ENCODE peak calls at places on chromosomes 7 and 10, in nine cellular contexts. One of them, this sample, is unnamed.

GRCh38 chr7:34727464-34727995 is 69.5 kb downstream of the NPSR1 start:
- DNase-seq in body of pancreas: no peak
- DNase-seq in HL-60: no peak
- DNase-seq in spleen: no peak
- DNase-seq in transverse colon: no peak
- DNase-seq in mesenchymal stem cell: no peak
- DNase-seq in dorsolateral prefrontal cortex: no peak
- DNase-seq in PC-9: no peak
- DNase-seq in sigmoid colon: no peak
- DNase-seq in this sample: no peak

GRCh38 chr10:75245354-75246001 is 9.7 kb upstream of the COMTD1 start:
- DNase-seq in body of pancreas: no peak
- DNase-seq in HL-60: no peak
- DNase-seq in spleen: no peak
- DNase-seq in transverse colon: peak; percentile 83
- DNase-seq in mesenchymal stem cell: no peak
- DNase-seq in dorsolateral prefrontal cortex: no peak
- DNase-seq in PC-9: peak; percentile 87
- DNase-seq in sigmoid colon: peak; percentile 35
- DNase-seq in this sample: no peak

GRCh38 chr7:150983893-150984368 is 5.8 kb upstream of the KCNH2 start:
- DNase-seq in body of pancreas: peak; percentile 51
- DNase-seq in HL-60: no peak
- DNase-seq in spleen: no peak
- DNase-seq in transverse colon: no peak
- DNase-seq in mesenchymal stem cell: peak; percentile 47
- DNase-seq in dorsolateral prefrontal cortex: no peak
- DNase-seq in PC-9: no peak
- DNase-seq in sigmoid colon: no peak
- DNase-seq in this sample: no peak

GRCh38 chr7:17331891-17332501 is 33.5 kb downstream of the AHR start:
- DNase-seq in body of pancreas: no peak
- DNase-seq in HL-60: no peak
- DNase-seq in spleen: no peak
- DNase-seq in transverse colon: no peak
- DNase-seq in mesenchymal stem cell: no peak
- DNase-seq in dorsolateral prefrontal cortex: no peak
- DNase-seq in PC-9: no peak
- DNase-seq in sigmoid colon: no peak
- DNase-seq in this sample: no peak

GRCh38 chr7:23597908-23598224 is 684 bp downstream of the CCDC126 start:
- DNase-seq in body of pancreas: no peak
- DNase-seq in HL-60: peak; percentile 21
- DNase-seq in spleen: no peak
- DNase-seq in transverse colon: no peak
- DNase-seq in mesenchymal stem cell: no peak
- DNase-seq in dorsolateral prefrontal cortex: no peak
- DNase-seq in PC-9: no peak
- DNase-seq in sigmoid colon: no peak
- DNase-seq in this sample: no peak

GRCh38 chr7:156527458-156527890 is 113.1 kb upstream of the RNF32 start:
- DNase-seq in body of pancreas: peak; percentile 44
- DNase-seq in HL-60: no peak
- DNase-seq in spleen: no peak
- DNase-seq in transverse colon: peak; percentile 56
- DNase-seq in mesenchymal stem cell: no peak
- DNase-seq in dorsolateral prefrontal cortex: no peak
- DNase-seq in PC-9: no peak
- DNase-seq in sigmoid colon: no peak
- DNase-seq in this sample: no peak

GRCh38 chr7:110065112-110065511 is 1025.8 kb upstream of the LRRN3 start:
- DNase-seq in body of pancreas: no peak
- DNase-seq in HL-60: no peak
- DNase-seq in spleen: no peak
- DNase-seq in transverse colon: no peak
- DNase-seq in mesenchymal stem cell: no peak
- DNase-seq in dorsolateral prefrontal cortex: no peak
- DNase-seq in PC-9: no peak
- DNase-seq in sigmoid colon: no peak
- DNase-seq in this sample: no peak

GRCh38 chr10:30645340-30645827 is 15.8 kb upstream of the LYZL2 start:
- DNase-seq in body of pancreas: no peak
- DNase-seq in HL-60: no peak
- DNase-seq in spleen: no peak
- DNase-seq in transverse colon: no peak
- DNase-seq in mesenchymal stem cell: peak; percentile 59
- DNase-seq in dorsolateral prefrontal cortex: no peak
- DNase-seq in PC-9: no peak
- DNase-seq in sigmoid colon: peak; percentile 74
- DNase-seq in this sample: no peak

GRCh38 chr7:30977896-30978564 is 14.3 kb downstream of the GHRHR start:
- DNase-seq in body of pancreas: peak; percentile 83
- DNase-seq in HL-60: peak; percentile 26
- DNase-seq in spleen: no peak
- DNase-seq in transverse colon: peak; percentile 72
- DNase-seq in mesenchymal stem cell: peak; percentile 15
- DNase-seq in dorsolateral prefrontal cortex: no peak
- DNase-seq in PC-9: peak; percentile 67
- DNase-seq in sigmoid colon: peak; percentile 53
- DNase-seq in this sample: no peak

GRCh38 chr7:132145466-132145865 is 430.8 kb downstream of the PLXNA4 start:
- DNase-seq in body of pancreas: no peak
- DNase-seq in HL-60: no peak
- DNase-seq in spleen: no peak
- DNase-seq in transverse colon: no peak
- DNase-seq in mesenchymal stem cell: peak; percentile 31
- DNase-seq in dorsolateral prefrontal cortex: peak; percentile 49
- DNase-seq in PC-9: peak; percentile 75
- DNase-seq in sigmoid colon: no peak
- DNase-seq in this sample: no peak

GRCh38 chr10:126387931-126388911 is at the start of gene ADAM12:
- DNase-seq in body of pancreas: peak; percentile 39
- DNase-seq in HL-60: no peak
- DNase-seq in spleen: no peak
- DNase-seq in transverse colon: peak; percentile 21
- DNase-seq in mesenchymal stem cell: peak; percentile 71
- DNase-seq in dorsolateral prefrontal cortex: peak; percentile 39
- DNase-seq in PC-9: peak; percentile 35
- DNase-seq in sigmoid colon: peak; percentile 80
- DNase-seq in this sample: no peak
- H3K4me3 ChIP-seq in body of pancreas: no peak within 1 kb of the TSS
- H3K4me3 ChIP-seq in HL-60: no peak within 1 kb of the TSS
- H3K4me3 ChIP-seq in spleen: peak within 1 kb of the TSS; percentile 40
- H3K4me3 ChIP-seq in transverse colon: peak within 1 kb of the TSS; percentile 38
- H3K4me3 ChIP-seq in mesenchymal stem cell: peak within 1 kb of the TSS; percentile 84
- H3K4me3 ChIP-seq in dorsolateral prefrontal cortex: peak within 1 kb of the TSS; percentile 74
- H3K4me3 ChIP-seq in PC-9: peak within 1 kb of the TSS; percentile 78
- H3K4me3 ChIP-seq in sigmoid colon: peak within 1 kb of the TSS; percentile 21
- H3K4me3 ChIP-seq in this sample: peak within 1 kb of the TSS; percentile 65

GRCh38 chr7:103856929-103857328 is 132.5 kb downstream of the RELN start:
- DNase-seq in body of pancreas: no peak
- DNase-seq in HL-60: no peak
- DNase-seq in spleen: no peak
- DNase-seq in transverse colon: no peak
- DNase-seq in mesenchymal stem cell: no peak
- DNase-seq in dorsolateral prefrontal cortex: no peak
- DNase-seq in PC-9: no peak
- DNase-seq in sigmoid colon: no peak
- DNase-seq in this sample: no peak
- H3K27me3 ChIP-seq in body of pancreas: no peaks in the 10 kb centered on the region
- H3K27me3 ChIP-seq in HL-60: no peaks in the 10 kb centered on the region
- H3K27me3 ChIP-seq in spleen: no peaks in the 10 kb centered on the region
- H3K27me3 ChIP-seq in transverse colon: no peaks in the 10 kb centered on the region
- H3K27me3 ChIP-seq in mesenchymal stem cell: no peaks in the 10 kb centered on the region
- H3K27me3 ChIP-seq in dorsolateral prefrontal cortex: no peaks in the 10 kb centered on the region
- H3K27me3 ChIP-seq in PC-9: no peaks in the 10 kb centered on the region
- H3K27me3 ChIP-seq in sigmoid colon: no peaks in the 10 kb centered on the region
- H3K27me3 ChIP-seq in this sample: no peaks in the 10 kb centered on the region

DNA sequence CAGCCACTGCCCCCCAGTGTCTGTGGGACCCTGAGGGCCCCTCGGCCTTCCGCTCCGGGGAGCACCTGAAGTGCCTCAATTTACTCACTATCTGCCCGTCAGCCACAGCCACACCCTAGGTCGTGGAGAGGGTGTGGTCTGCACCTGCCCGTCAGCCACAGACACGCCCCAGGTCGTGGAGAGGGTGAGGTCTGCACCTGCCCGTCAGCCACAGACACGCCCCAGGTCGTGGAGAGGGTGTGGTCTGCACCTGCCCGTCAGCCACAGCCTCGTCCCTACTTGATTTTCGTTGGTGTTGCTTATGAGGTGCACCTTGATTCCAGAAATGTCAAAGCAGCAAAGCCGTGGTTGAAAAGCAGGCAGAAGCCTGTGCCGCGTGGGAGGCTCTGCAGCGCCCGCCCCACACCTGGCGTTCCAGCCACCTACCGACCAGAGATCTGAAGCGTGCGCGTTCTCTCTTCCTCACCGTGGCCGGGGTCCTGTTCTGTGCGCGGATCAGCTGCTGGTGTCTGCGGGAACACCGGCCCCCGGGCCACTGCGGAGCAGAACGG is 101.6 kb downstream of the DYNC2I1 start:
- DNase-seq in body of pancreas: peak; percentile 91
- DNase-seq in HL-60: no peak
- DNase-seq in spleen: no peak
- DNase-seq in transverse colon: peak; percentile 95
- DNase-seq in mesenchymal stem cell: no peak
- DNase-seq in dorsolateral prefrontal cortex: no peak
- DNase-seq in PC-9: peak; percentile 85
- DNase-seq in sigmoid colon: no peak
- DNase-seq in this sample: no peak
- H3K4me3 ChIP-seq in body of pancreas: no peak overlapping the region
- H3K4me3 ChIP-seq in HL-60: no peak overlapping the region
- H3K4me3 ChIP-seq in spleen: peak overlapping the region; percentile 27
- H3K4me3 ChIP-seq in transverse colon: no peak overlapping the region
- H3K4me3 ChIP-seq in mesenchymal stem cell: no peak overlapping the region
- H3K4me3 ChIP-seq in dorsolateral prefrontal cortex: peak overlapping the region; percentile 55
- H3K4me3 ChIP-seq in PC-9: peak overlapping the region; percentile 16
- H3K4me3 ChIP-seq in sigmoid colon: no peak overlapping the region
- H3K4me3 ChIP-seq in this sample: no peak overlapping the region

DNA sequence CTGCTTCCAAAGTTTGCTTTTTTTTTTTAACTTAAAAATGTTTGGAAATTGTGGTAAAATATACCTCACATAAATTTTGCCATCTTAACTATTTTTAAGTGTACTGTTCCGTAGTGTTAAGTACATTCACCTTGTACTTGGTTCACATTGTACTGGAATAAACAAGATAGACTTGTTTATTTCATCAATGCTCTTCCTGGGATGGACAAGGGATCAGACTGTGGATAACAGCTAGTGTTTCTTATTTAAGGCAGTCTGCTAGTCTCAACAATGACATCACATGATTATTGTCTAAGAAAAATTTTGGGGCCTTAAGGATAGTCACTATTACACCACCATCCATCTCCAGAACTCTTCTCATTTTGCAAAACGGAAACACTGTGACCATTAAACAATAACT is 305.4 kb downstream of the FRMD4A start:
- DNase-seq in body of pancreas: no peak
- DNase-seq in HL-60: no peak
- DNase-seq in spleen: no peak
- DNase-seq in transverse colon: no peak
- DNase-seq in mesenchymal stem cell: no peak
- DNase-seq in dorsolateral prefrontal cortex: no peak
- DNase-seq in PC-9: no peak
- DNase-seq in sigmoid colon: no peak
- DNase-seq in this sample: no peak
- H3K27me3 ChIP-seq in body of pancreas: no peaks in the 10 kb centered on the region
- H3K27me3 ChIP-seq in HL-60: no peaks in the 10 kb centered on the region
- H3K27me3 ChIP-seq in spleen: no peaks in the 10 kb centered on the region
- H3K27me3 ChIP-seq in transverse colon: no peaks in the 10 kb centered on the region
- H3K27me3 ChIP-seq in mesenchymal stem cell: peaks cover 3% of the 10 kb centered on the region
- H3K27me3 ChIP-seq in dorsolateral prefrontal cortex: no peaks in the 10 kb centered on the region
- H3K27me3 ChIP-seq in PC-9: no peaks in the 10 kb centered on the region
- H3K27me3 ChIP-seq in sigmoid colon: no peaks in the 10 kb centered on the region
- H3K27me3 ChIP-seq in this sample: no peaks in the 10 kb centered on the region

DNA sequence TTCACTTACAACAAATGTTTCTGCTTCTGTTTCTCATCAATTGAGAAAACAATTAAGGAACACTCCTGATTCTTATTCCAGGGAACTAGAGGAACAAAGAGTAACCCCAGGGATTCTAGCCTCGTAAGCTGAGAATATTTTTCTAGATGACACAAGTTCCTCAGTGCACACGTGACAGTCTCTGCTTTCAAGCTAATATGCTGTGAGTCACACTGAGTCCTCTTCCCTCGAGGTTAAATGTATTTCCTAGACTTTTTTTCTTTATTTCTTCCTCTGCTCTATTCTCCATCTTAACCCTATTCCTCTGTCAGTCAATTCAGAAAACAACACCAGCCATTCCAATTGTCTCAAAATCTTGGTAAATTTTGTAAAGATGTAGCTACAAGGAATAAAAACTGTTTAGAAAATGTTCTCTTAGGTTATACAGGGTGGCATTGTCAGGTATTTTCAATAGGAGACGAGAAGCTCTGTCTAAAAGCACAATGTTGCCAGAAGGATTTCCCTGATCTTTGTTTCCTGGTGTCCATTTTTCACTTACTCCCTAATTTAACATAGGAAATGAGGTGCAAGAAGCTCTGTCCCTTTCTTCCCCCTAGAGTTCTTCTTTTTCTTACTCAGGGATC is 5.8 kb upstream of the C1GALT1 start:
- DNase-seq in body of pancreas: no peak
- DNase-seq in HL-60: no peak
- DNase-seq in spleen: no peak
- DNase-seq in transverse colon: no peak
- DNase-seq in mesenchymal stem cell: peak; percentile 85
- DNase-seq in dorsolateral prefrontal cortex: no peak
- DNase-seq in PC-9: peak; percentile 24
- DNase-seq in sigmoid colon: no peak
- DNase-seq in this sample: no peak
- H3K4me3 ChIP-seq in body of pancreas: no peak overlapping the region
- H3K4me3 ChIP-seq in HL-60: no peak overlapping the region
- H3K4me3 ChIP-seq in spleen: no peak overlapping the region
- H3K4me3 ChIP-seq in transverse colon: no peak overlapping the region
- H3K4me3 ChIP-seq in mesenchymal stem cell: no peak overlapping the region
- H3K4me3 ChIP-seq in dorsolateral prefrontal cortex: no peak overlapping the region
- H3K4me3 ChIP-seq in PC-9: peak overlapping the region; percentile 3
- H3K4me3 ChIP-seq in sigmoid colon: no peak overlapping the region
- H3K4me3 ChIP-seq in this sample: no peak overlapping the region

DNA sequence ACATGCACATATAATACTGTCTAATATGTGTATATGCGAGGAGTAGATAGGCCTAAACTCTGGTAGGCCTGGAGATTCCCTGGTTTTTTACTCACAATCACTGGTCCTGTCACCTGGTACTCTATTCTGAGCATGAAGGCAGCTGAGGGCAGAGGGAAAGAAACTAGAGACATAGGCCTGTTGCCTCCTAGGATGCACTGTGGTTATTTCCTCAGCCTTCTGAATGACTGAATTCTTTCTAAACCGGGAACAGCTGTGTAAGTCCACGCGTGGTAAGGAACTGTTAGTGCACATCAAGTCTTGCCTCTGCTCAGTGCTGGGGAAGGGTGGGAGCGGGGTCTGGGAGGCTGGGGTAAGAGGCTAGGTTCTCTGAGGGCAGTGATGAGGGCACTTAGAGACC is 7.7 kb downstream of the KAZALD1 start:
- DNase-seq in body of pancreas: no peak
- DNase-seq in HL-60: no peak
- DNase-seq in spleen: no peak
- DNase-seq in transverse colon: no peak
- DNase-seq in mesenchymal stem cell: no peak
- DNase-seq in dorsolateral prefrontal cortex: no peak
- DNase-seq in PC-9: no peak
- DNase-seq in sigmoid colon: no peak
- DNase-seq in this sample: no peak
- H3K27me3 ChIP-seq in body of pancreas: no peaks in the 10 kb centered on the region
- H3K27me3 ChIP-seq in HL-60: no peaks in the 10 kb centered on the region
- H3K27me3 ChIP-seq in spleen: peaks cover 10% of the 10 kb centered on the region
- H3K27me3 ChIP-seq in transverse colon: peaks cover 45% of the 10 kb centered on the region
- H3K27me3 ChIP-seq in mesenchymal stem cell: peaks cover 39% of the 10 kb centered on the region
- H3K27me3 ChIP-seq in dorsolateral prefrontal cortex: no peaks in the 10 kb centered on the region
- H3K27me3 ChIP-seq in PC-9: peaks cover 8% of the 10 kb centered on the region
- H3K27me3 ChIP-seq in sigmoid colon: peaks cover 64% of the 10 kb centered on the region
- H3K27me3 ChIP-seq in this sample: peaks cover 28% of the 10 kb centered on the region